ENCODE peak calls at places on chromosomes 12 and 14, in ten cellular contexts. E, J, M, Z, A, Q, O, N, L and R are unnamed samples.

GRCh38 chr14:24806061-24806678 is 172.2 kb upstream of the GZMB start:
- DNase-seq in L (peak; percentile 1), Z (peak; percentile 34), N (peak; percentile 66), O (peak; percentile 92), Q (peak; percentile 40), E (no peak), M (peak; percentile 72), J (no peak), A (peak; percentile 65), R (peak; percentile 44)

GRCh38 chr12:32217354-32218310 is 111.0 kb downstream of the BICD1 start:
- DNase-seq in E (no peak), J (no peak), O (no peak), Z (peak; percentile 58), M (peak; percentile 68), A (peak; percentile 72), Q (peak; percentile 97), L (peak; percentile 66), N (peak; percentile 50), R (peak; percentile 68)

GRCh38 chr12:19483727-19484126 is 44.4 kb downstream of the AEBP2 start:
- DNase-seq in E (no peak), Z (no peak), Q (no peak), N (no peak), A (no peak), J (no peak), O (no peak), M (no peak), L (peak; percentile 25), R (peak; percentile 93)

GRCh38 chr12:113957627-113958026 is 8.5 kb downstream of the RBM19 start:
- DNase-seq in Q (no peak), J (no peak), L (no peak), O (no peak), Z (no peak), N (no peak), M (no peak), A (no peak), E (no peak), R (no peak)

GRCh38 chr14:69002069-69002468 is 23.0 kb upstream of the ACTN1 start:
- DNase-seq in M (no peak), N (peak; percentile 39), Q (no peak), O (peak; percentile 59), Z (no peak), E (peak; percentile 48), L (no peak), J (no peak), A (peak; percentile 22), R (peak; percentile 17)

GRCh38 chr14:30995674-30996073 is 29.8 kb upstream of the AP4S1 start:
- DNase-seq in O (no peak), M (no peak), J (no peak), A (no peak), N (no peak), E (no peak), L (no peak), Q (no peak), Z (no peak), R (no peak)

GRCh38 chr12:92356405-92356804 is 210.8 kb upstream of the BTG1 start:
- DNase-seq in A (peak; percentile 16), Q (peak; percentile 49), O (no peak), M (no peak), Z (no peak), E (no peak), J (no peak), N (no peak), L (no peak), R (peak; percentile 55)

GRCh38 chr12:57729321-57729844 is 9.2 kb downstream of the AGAP2 start:
- DNase-seq in L (no peak), A (no peak), J (no peak), Q (no peak), M (no peak), N (no peak), Z (no peak), O (no peak), E (no peak), R (no peak)

GRCh38 chr12:54587315-54587821 is 1.1 kb downstream of the PPP1R1A start:
- DNase-seq in M (no peak), E (no peak), N (no peak), Q (no peak), O (no peak), J (no peak), L (no peak), A (no peak), Z (no peak), R (no peak)

GRCh38 chr14:54803396-54803795 is 99.2 kb downstream of the GCH1 start:
- DNase-seq in J (no peak), O (peak; percentile 34), Z (no peak), N (no peak), M (no peak), L (no peak), Q (no peak), A (no peak), E (no peak), R (no peak)

GRCh38 chr12:6644257-6644596 is 3.0 kb downstream of the ACRBP start:
- DNase-seq in E (no peak), M (no peak), O (no peak), Q (no peak), L (no peak), N (no peak), A (no peak), Z (no peak), J (no peak), R (no peak)
- H3K4me3 ChIP-seq in E (no peak overlapping the region), M (no peak overlapping the region), O (no peak overlapping the region), Q (no peak overlapping the region), L (no peak overlapping the region), N (no peak overlapping the region), A (no peak overlapping the region), Z (no peak overlapping the region), J (no peak overlapping the region), R (no peak overlapping the region)

DNA sequence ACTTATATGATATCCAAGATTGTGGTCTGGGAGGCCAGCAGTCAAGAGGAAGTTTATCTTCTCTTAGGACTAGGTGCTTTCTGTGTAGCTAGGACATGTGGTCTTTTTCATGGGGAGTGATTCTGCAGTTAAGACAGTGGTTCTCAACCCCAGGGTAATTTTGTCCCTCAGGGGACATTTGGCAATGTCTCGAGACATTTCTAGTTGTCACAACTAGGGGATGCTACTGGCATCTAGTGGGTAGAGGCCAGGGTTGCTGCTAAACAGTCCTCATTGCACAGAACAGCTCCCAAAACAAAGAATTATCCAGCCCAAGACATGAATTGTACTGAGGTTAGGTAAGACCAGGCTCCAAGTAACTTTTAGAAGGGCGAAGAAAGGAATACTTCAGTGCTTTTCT is 20.0 kb downstream of the AMDHD1 start:
- DNase-seq in E (no peak), Q (no peak), N (no peak), L (no peak), Z (no peak), M (no peak), O (peak; percentile 38), J (no peak), A (no peak), R (no peak)
- TF ChIP-seq CTCF in E (no peak), Q (no peak), N (peak; percentile 10), L (no peak), Z (no peak), M (no peak), O (peak; percentile 51), J (no peak), A (no peak), R (no peak)

GRCh38 chr12:12032771-12033588 is 37.8 kb upstream of the BCL2L14 start:
- DNase-seq in Z (peak; percentile 87), M (peak; percentile 78), Q (peak; percentile 80), J (peak; percentile 79), A (peak; percentile 94), L (peak; percentile 68), O (peak; percentile 93), E (peak; percentile 86), N (peak; percentile 92), R (peak; percentile 82)

GRCh38 chr12:12035229-12035628 is 35.5 kb upstream of the BCL2L14 start:
- DNase-seq in E (no peak), N (no peak), O (no peak), Z (no peak), A (no peak), J (no peak), M (no peak), Q (no peak), L (no peak), R (no peak)

GRCh38 chr12:12034344-12034743 is 36.4 kb upstream of the BCL2L14 start:
- DNase-seq in L (no peak), J (no peak), Q (no peak), N (no peak), Z (no peak), M (no peak), E (no peak), O (no peak), A (no peak), R (no peak)

GRCh38 chr12:12032260-12032761 is 38.4 kb upstream of the BCL2L14 start:
- DNase-seq in A (no peak), O (no peak), Z (no peak), L (no peak), N (no peak), E (no peak), M (no peak), Q (no peak), J (peak; percentile 28), R (no peak)

DNA sequence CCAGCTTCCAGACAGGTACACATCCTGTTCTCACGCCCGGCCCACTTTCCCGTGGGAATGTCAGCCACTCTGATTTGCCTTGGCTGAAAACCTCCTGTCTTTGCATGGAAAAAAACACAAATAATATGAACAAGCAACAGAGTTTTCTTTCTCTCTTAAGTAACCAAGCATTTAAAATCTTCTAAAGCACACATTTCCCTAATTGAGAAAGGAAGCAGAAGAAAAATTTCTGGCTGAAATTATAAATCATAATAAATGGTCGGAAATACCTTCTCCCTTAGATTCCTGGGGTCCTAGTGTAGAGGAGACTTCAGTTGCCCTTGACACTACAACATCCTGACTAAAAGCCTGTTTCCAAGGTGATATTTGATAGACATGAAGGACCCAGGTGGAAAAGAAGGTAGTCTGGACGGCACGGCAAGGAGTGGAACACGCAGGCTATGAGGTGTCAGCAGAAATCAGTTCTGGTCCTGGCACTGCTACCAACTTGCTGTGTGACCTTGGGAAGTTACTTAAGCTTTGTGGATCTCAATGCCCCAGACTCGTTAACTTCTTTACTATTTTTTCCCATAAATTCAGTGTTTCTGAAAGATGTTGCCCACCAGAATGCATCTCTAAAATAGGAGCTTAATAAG is 37.0 kb upstream of the BCL2L14 start:
- DNase-seq in Q (no peak), J (no peak), M (no peak), A (no peak), N (no peak), L (no peak), E (no peak), Z (no peak), O (no peak), R (no peak)
- H3K4me3 ChIP-seq in Q (no peak overlapping the region), J (no peak overlapping the region), M (no peak overlapping the region), A (no peak overlapping the region), N (no peak overlapping the region), L (no peak overlapping the region), E (no peak overlapping the region), Z (no peak overlapping the region), O (no peak overlapping the region), R (no peak overlapping the region)

DNA sequence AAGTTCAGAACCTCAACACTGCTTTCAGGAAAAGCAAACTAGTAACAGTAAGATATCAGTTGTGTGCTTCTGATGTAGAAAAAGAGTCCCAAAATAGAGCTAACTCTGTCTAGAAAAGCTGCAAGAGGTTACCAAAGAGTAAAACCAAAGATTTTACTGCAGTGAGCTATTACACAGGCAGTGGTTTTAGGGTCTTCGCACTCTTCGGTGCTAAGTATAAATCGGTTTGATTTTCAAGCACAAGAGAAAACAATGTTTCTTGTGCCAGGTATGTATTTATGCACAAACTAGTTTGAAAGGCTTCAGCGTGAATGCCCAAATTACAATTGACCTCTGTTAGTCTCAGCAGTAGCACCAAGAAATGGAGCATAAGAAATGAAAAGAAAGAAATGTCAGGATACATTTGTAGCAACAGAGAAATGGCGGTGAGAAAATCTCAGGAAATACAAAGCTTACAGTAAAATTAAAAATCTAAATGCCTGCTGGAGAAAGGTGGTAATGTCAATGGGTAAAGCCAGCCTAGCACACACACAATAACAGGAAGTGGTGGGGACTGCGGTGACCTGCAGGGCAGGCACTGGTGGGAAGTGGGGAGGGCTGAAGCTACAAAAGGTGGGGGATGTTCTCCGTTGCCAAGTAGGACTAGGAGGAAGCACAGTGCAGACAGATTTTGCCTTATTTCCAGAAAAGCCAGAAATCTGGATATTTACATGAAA is 18.0 kb upstream of the DYRK2 start:
- DNase-seq in O (peak; percentile 73), Z (no peak), J (no peak), N (peak; percentile 25), E (peak; percentile 82), L (no peak), M (peak; percentile 67), Q (peak; percentile 19), A (no peak), R (no peak)
- TF ChIP-seq CTCF in O (no peak), Z (no peak), J (no peak), N (no peak), E (no peak), L (no peak), M (peak; percentile 22), Q (no peak), A (no peak), R (no peak)